ENCODE peak calls at places on chromosome 16, in nine cellular contexts. D is adrenal gland; Q is fibroblast of lung; K is heart right ventricle; B is mesenchymal stem cell; O is cardiac muscle cell; F is CD4-positive, CD25-positive, alpha-beta regulatory T cell; W is RWPE2; C is right atrium auricular region. R is an unnamed sample.
A peak's percentile ranks its signal among the peaks of the same experiment; 100 is the strongest.

GRCh38 chr16:59632266-59632855 is 898.2 kb upstream of the GOT2 start:
- DNase-seq in K (no peak), D (no peak), B (peak; percentile 75), O (peak; percentile 50), C (no peak), W (no peak), F (no peak), Q (peak; percentile 91), R (peak; percentile 52)

GRCh38 chr16:84158455-84158854 is 13.3 kb downstream of the DNAAF1 start:
- DNase-seq in C (no peak), W (no peak), F (no peak), O (no peak), B (no peak), D (no peak), K (no peak), Q (no peak), R (no peak)

GRCh38 chr16:78695371-78695770 is 595.9 kb downstream of the WWOX start:
- DNase-seq in C (no peak), F (no peak), K (no peak), Q (no peak), O (no peak), B (no peak), D (peak; percentile 61), W (no peak), R (no peak)

GRCh38 chr16:89018605-89019158 is 41.7 kb upstream of the CBFA2T3 start:
- DNase-seq in C (no peak), W (peak; percentile 31), F (no peak), Q (no peak), K (no peak), B (no peak), O (no peak), D (no peak), R (no peak)

GRCh38 chr16:46607529-46607928 is 13.7 kb downstream of the SHCBP1 start:
- DNase-seq in W (no peak), Q (peak; percentile 54), C (no peak), K (no peak), B (peak; percentile 73), F (no peak), O (peak; percentile 83), D (no peak), R (peak; percentile 67)

GRCh38 chr16:90008708-90009145 is 10.5 kb downstream of the DBNDD1 start:
- DNase-seq in W (no peak), O (no peak), B (no peak), F (no peak), K (no peak), D (no peak), Q (peak; percentile 12), C (no peak), R (no peak)

GRCh38 chr16:48115299-48115698 is 40.5 kb downstream of the ABCC12 start:
- DNase-seq in W (no peak), D (no peak), Q (no peak), K (no peak), O (no peak), F (no peak), B (no peak), C (no peak), R (no peak)

GRCh38 chr16:57566436-57566835 is 24.0 kb downstream of the ADGRG5 start:
- DNase-seq in Q (no peak), D (no peak), B (no peak), F (no peak), O (no peak), K (no peak), C (peak; percentile 34), W (peak; percentile 18), R (no peak)

DNA sequence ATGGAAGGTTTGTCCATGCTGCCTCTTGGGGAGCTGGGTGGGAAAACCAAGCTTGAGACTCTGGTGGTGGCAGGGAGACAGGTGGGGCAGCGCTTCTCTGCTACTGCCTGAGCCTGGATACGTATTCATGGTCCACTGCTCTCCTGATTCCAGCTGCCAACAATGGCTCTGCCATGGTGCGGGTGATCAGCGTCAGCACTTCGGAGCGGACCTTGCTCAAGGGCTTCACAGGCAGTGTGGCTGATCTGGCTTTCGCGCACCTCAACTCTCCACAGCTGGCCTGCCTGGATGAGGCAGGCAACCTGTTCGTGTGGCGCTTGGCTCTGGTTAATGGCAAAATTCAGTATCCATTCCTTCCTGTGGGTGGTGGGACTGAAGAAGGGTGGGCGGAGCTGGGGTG is 4.2 kb downstream of the EDC4 start:
- DNase-seq in K (no peak), F (no peak), B (no peak), D (no peak), O (no peak), C (no peak), Q (no peak), W (no peak), R (no peak)
- H3K4me1 ChIP-seq in K (peaks cover 24% of the 10 kb centered on the region), F (peaks cover 36% of the 10 kb centered on the region), B (peaks cover 15% of the 10 kb centered on the region), D (peaks cover 29% of the 10 kb centered on the region), O (peaks cover 4% of the 10 kb centered on the region), C (peaks cover 33% of the 10 kb centered on the region), Q (no peaks in the 10 kb centered on the region), W (peaks cover 8% of the 10 kb centered on the region), R (peaks cover 9% of the 10 kb centered on the region)

GRCh38 chr16:10662212-10662611 is 32.5 kb downstream of the TEKT5 start:
- DNase-seq in D (no peak), C (no peak), W (no peak), Q (no peak), O (no peak), B (no peak), F (no peak), K (no peak), R (no peak)

GRCh38 chr16:10663744-10664143 is 31.0 kb downstream of the TEKT5 start:
- DNase-seq in B (no peak), C (no peak), F (no peak), K (no peak), Q (no peak), O (no peak), W (no peak), D (no peak), R (no peak)

GRCh38 chr16:10661737-10662136 is 33.0 kb downstream of the TEKT5 start:
- DNase-seq in Q (no peak), W (no peak), D (no peak), B (no peak), K (no peak), C (no peak), O (no peak), F (no peak), R (no peak)

GRCh38 chr16:10664720-10665126 is 30.0 kb downstream of the TEKT5 start:
- DNase-seq in D (no peak), O (no peak), C (no peak), K (no peak), B (no peak), W (no peak), F (no peak), Q (no peak), R (no peak)

DNA sequence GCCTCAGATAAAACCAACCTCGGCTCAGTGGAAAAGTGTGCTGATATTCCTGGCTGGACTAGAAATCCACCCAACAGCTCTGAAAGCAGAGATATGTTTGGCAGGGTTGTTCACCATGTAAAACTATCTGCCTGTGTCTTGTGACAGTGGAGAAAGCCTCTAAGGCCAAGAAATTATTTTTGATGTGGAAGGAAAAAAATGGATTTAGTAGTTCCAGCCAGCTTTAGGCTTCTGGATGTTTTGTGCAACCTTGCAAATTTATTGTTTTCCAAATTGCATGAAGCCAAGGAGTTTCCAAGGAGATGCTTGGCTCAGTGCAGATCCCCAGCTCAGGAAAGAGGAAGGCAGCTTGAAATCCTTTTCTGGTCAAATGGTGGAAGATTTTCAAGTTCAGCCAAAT is 31.6 kb downstream of the TEKT5 start:
- DNase-seq in D (no peak), Q (no peak), B (no peak), K (no peak), W (no peak), O (no peak), F (no peak), C (no peak), R (no peak)
- H3K4me1 ChIP-seq in D (no peaks in the 10 kb centered on the region), Q (no peaks in the 10 kb centered on the region), B (no peaks in the 10 kb centered on the region), K (no peaks in the 10 kb centered on the region), W (no peaks in the 10 kb centered on the region), O (no peaks in the 10 kb centered on the region), F (no peaks in the 10 kb centered on the region), C (no peaks in the 10 kb centered on the region), R (no peaks in the 10 kb centered on the region)

DNA sequence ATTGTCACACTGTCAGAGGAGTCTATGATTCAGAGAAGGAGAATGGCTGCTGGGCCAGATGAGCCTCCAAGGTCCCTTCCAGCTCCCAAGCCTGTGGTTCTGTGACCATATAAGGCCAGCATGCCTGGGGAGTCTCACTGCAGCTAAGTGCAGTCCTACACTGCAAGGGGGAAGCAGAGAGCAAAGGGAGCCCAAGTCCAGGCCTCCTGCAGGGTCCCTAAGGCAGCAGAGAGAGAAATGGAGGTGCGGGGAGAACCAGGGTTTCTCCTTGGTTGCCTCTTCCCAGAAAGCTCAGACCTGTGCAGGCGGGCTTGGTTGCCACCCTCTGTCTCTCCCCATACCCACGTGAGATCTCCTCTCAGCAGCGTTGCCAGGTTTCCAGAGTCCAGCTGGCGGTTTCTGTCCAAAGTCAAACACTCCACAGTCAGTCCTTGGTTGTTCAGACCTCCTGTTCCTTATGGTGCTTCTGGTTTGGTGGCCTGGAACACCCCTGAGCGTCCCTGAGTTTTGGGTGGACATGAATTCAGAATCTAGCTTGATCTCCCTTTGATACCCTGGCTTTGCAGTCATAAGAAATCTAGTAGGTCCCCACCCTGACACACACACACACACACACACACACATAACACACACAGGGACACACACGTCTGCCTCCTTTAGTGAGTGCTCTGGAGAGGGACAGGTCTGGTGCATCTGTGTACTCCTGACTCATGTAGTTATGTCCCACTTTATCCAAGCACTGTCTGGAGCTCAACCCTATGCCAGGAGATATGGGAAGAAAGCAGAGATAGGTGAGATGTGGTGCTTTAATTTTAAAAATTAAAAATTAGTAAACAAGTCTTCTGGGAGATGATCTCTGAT is 78.8 kb downstream of the GNAO1 start:
- DNase-seq in C (peak; percentile 80), O (peak; percentile 70), D (peak; percentile 65), K (peak; percentile 38), W (no peak), Q (peak; percentile 87), F (no peak), B (peak; percentile 76), R (peak; percentile 67)
- H3K4me1 ChIP-seq in C (peaks cover 32% of the 10 kb centered on the region), O (peaks cover 12% of the 10 kb centered on the region), D (no peaks in the 10 kb centered on the region), K (peaks cover 3% of the 10 kb centered on the region), W (no peaks in the 10 kb centered on the region), Q (no peaks in the 10 kb centered on the region), F (no peaks in the 10 kb centered on the region), B (peaks cover 5% of the 10 kb centered on the region), R (peaks cover 12% of the 10 kb centered on the region)

GRCh38 chr16:68270353-68270752 is 6.0 kb downstream of the SLC7A6 start:
- DNase-seq in D (no peak), F (no peak), C (no peak), W (no peak), O (no peak), Q (no peak), B (no peak), K (no peak), R (no peak)

GRCh38 chr16:68273459-68273858 is 9.1 kb downstream of the SLC7A6 start:
- DNase-seq in O (no peak), F (no peak), C (no peak), D (no peak), K (no peak), Q (no peak), W (no peak), B (no peak), R (no peak)

GRCh38 chr16:68267612-68268405 is 3.5 kb downstream of the SLC7A6 start:
- DNase-seq in B (no peak), W (no peak), O (no peak), C (no peak), K (no peak), D (no peak), Q (no peak), F (no peak), R (no peak)

GRCh38 chr16:68272501-68273209 is 8.3 kb downstream of the SLC7A6 start:
- DNase-seq in B (no peak), D (no peak), K (no peak), Q (no peak), F (peak; percentile 43), C (no peak), W (no peak), O (no peak), R (no peak)

DNA sequence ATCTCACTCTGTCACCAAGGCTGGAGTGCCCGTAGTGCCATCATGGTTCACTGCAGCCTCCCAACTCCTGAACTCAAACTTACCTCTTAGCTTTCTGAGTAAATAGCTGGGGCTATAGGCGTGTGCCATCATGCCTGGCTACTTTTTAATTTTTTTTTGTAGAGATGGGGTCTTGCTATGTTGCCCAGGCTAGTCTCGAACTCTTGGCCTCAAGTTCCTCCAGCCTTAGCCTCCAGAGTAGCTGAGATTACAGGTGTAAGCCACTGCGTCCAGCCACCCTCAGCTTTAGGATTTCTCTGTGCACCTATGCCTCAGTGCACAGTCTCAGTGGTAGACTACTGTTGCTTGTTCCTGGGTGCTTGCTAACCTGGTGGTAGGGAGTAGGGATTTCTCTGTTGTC is 5.5 kb downstream of the SLC7A6 start:
- DNase-seq in W (no peak), D (no peak), F (no peak), Q (no peak), C (no peak), O (no peak), B (no peak), K (no peak), R (no peak)
- H3K4me1 ChIP-seq in W (peaks cover 14% of the 10 kb centered on the region), D (peaks cover 44% of the 10 kb centered on the region), F (peaks cover 94% of the 10 kb centered on the region), Q (peaks cover 5% of the 10 kb centered on the region), C (peaks cover 81% of the 10 kb centered on the region), O (peaks cover 9% of the 10 kb centered on the region), B (peaks cover 15% of the 10 kb centered on the region), K (peaks cover 4% of the 10 kb centered on the region), R (peaks cover 38% of the 10 kb centered on the region)